ENCODE peak calls at places on chromosomes 2 and 18, in seven cellular contexts. I is DND-41, G is PC-3, V is neural progenitor cell, W is ovary, C is OCI-LY7, Z is lower lobe of right lung. U is an unnamed sample.

GRCh38 chr2:39620067-39620466 is 45.6 kb upstream of the TMEM178A start:
- DNase-seq in I (peak; percentile 76), G (peak; percentile 96), V (no peak), W (peak; percentile 77), C (no peak), Z (peak; percentile 63), U (peak; percentile 72)

GRCh38 chr2:232903989-232904388 is 33.9 kb downstream of the SNORC start:
- DNase-seq in I (no peak), G (no peak), V (no peak), W (no peak), C (no peak), Z (no peak), U (no peak)

GRCh38 chr2:123456416-123456815 is 568.7 kb upstream of the CNTNAP5 start:
- DNase-seq in I (no peak), G (no peak), V (no peak), W (no peak), C (no peak), Z (no peak), U (no peak)

GRCh38 chr2:230660294-230661060 is 52.2 kb upstream of the CAB39 start:
- DNase-seq in I (peak; percentile 48), G (no peak), V (no peak), W (no peak), C (peak; percentile 39), Z (peak; percentile 75), U (no peak)

GRCh38 chr18:35454803-35455202 is 43.0 kb downstream of the INO80C start:
- DNase-seq in I (no peak), G (no peak), V (no peak), W (no peak), C (no peak), Z (no peak), U (no peak)

GRCh38 chr2:170943041-170943440 is 14.0 kb downstream of the GORASP2 start:
- DNase-seq in I (no peak), G (no peak), V (no peak), W (no peak), C (no peak), Z (no peak), U (no peak)

GRCh38 chr18:12838178-12838634 is 45.8 kb downstream of the PTPN2 start:
- DNase-seq in I (peak; percentile 59), G (peak; percentile 91), V (no peak), W (peak; percentile 52), C (peak; percentile 31), Z (peak; percentile 80), U (peak; percentile 94)

GRCh38 chr2:133418021-133418420 is 150.2 kb downstream of the NCKAP5 start:
- DNase-seq in I (no peak), G (no peak), V (no peak), W (no peak), C (no peak), Z (no peak), U (no peak)

GRCh38 chr2:181431674-181432073 is 25.5 kb upstream of the ITGA4 start:
- DNase-seq in I (no peak), G (no peak), V (no peak), W (no peak), C (no peak), Z (no peak), U (no peak)

GRCh38 chr2:181426687-181427086 is 30.5 kb upstream of the ITGA4 start:
- DNase-seq in I (no peak), G (no peak), V (peak; percentile 33), W (no peak), C (no peak), Z (no peak), U (no peak)

GRCh38 chr2:181430406-181431199 is 26.6 kb upstream of the ITGA4 start:
- DNase-seq in I (peak; percentile 62), G (peak; percentile 52), V (no peak), W (no peak), C (peak; percentile 70), Z (no peak), U (no peak)
- TF ChIP-seq CTCF in I (peak; percentile 76), G (peak; percentile 59), V (peak; percentile 38), W (no peak), C (peak; percentile 77), Z (peak; percentile 40), U (peak; percentile 18)

DNA sequence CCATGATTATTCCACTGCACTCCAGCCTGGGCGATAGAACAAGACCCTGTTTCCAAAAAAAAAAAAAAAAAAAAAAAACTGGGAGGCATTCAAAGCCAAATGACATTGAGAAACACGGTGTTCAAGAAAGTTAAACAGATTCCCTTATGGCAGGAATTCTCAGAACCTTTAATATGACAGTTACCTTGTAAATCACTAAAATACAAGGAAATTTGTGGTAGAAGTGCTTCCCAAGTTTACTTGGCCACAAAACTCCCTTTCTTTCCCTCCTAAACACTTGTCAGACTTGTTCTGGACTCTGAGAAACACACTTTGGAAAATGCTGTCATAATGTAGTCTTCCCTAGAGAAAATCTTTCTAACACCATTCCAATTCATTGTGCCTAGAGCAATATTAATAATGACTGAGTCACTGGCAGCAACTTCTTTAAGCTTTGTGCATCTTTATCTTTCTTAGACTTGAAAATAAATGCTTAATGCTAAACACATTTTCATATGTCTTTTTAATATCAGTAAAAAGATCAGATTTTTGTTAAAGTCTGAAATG is 140.4 kb downstream of the ANKRD44 start:
- DNase-seq in I (no peak), G (peak; percentile 71), V (no peak), W (no peak), C (no peak), Z (no peak), U (peak; percentile 26)
- H3K27ac ChIP-seq in I (no peak overlapping the region), G (peak overlapping the region; percentile 2), V (no peak overlapping the region), W (no peak overlapping the region), C (no peak overlapping the region), Z (no peak overlapping the region), U (no peak overlapping the region)

DNA sequence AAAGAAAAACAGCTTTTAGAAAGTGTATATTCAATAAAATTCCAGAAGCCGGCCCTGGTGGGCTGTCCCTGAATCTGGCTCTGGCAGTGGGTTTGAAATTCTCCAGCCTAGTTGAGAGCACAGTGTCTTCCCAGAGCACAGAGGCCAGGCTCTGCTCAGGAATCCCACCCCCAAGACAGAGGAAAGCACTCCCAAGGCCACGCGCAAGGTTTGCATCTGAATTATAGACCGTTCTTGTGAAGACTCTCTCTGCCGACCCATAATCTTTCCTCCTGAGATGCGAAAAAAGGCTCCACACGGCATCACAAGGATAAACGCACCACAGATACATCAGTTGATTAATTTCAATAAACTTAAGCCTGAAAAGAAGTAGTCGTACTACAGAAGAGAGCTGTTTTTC is 342.2 kb downstream of the CMPK2 start:
- DNase-seq in I (no peak), G (no peak), V (no peak), W (no peak), C (no peak), Z (no peak), U (no peak)
- TF ChIP-seq CTCF in I (no peak), G (no peak), V (no peak), W (no peak), C (no peak), Z (no peak), U (no peak)

GRCh38 chr2:95121150-95121494 is 486 bp downstream of the MRPS5 start:
- DNase-seq in I (no peak), G (peak; percentile 28), V (no peak), W (no peak), C (no peak), Z (no peak), U (peak; percentile 8)
- H3K27ac ChIP-seq in I (peak overlapping the region; percentile 99), G (peak overlapping the region; percentile 81), V (no peak overlapping the region), W (peak overlapping the region; percentile 86), C (peak overlapping the region; percentile 55), Z (peak overlapping the region; percentile 92), U (peak overlapping the region; percentile 85)

GRCh38 chr2:3169106-3169870 is 208.3 kb downstream of the EIPR1 start:
- DNase-seq in I (no peak), G (peak; percentile 59), V (no peak), W (no peak), C (no peak), Z (peak; percentile 24), U (peak; percentile 46)
- TF ChIP-seq CTCF in I (no peak), G (no peak), V (no peak), W (no peak), C (no peak), Z (no peak), U (no peak)